ENCODE peak calls at places on chromosomes 1 and 21, in six cellular contexts. One of them, this sample, is unnamed.

GRCh38 chr1:41025979-41026819 is 4.7 kb upstream of the SLFNL1 start:
- DNase-seq in Calu3: no peak
- DNase-seq in tibial nerve: no peak
- DNase-seq in heart left ventricle: no peak
- DNase-seq in astrocyte of the spinal cord: no peak
- DNase-seq in AG04449: no peak
- DNase-seq in this sample: no peak

GRCh38 chr1:50292276-50292675 is 131.0 kb downstream of the DMRTA2 start:
- DNase-seq in Calu3: no peak
- DNase-seq in tibial nerve: no peak
- DNase-seq in heart left ventricle: no peak
- DNase-seq in astrocyte of the spinal cord: no peak
- DNase-seq in AG04449: no peak
- DNase-seq in this sample: no peak

GRCh38 chr1:154871374-154871773 is 1.3 kb upstream of the KCNN3 start:
- DNase-seq in Calu3: peak; percentile 61
- DNase-seq in tibial nerve: no peak
- DNase-seq in heart left ventricle: no peak
- DNase-seq in astrocyte of the spinal cord: no peak
- DNase-seq in AG04449: no peak
- DNase-seq in this sample: no peak

GRCh38 chr1:93446837-93447451 is 974 bp upstream of the FNBP1L start:
- DNase-seq in Calu3: peak; percentile 54
- DNase-seq in tibial nerve: no peak
- DNase-seq in heart left ventricle: no peak
- DNase-seq in astrocyte of the spinal cord: no peak
- DNase-seq in AG04449: no peak
- DNase-seq in this sample: no peak

GRCh38 chr1:107964397-107965111 is 426 bp downstream of the VAV3 start:
- DNase-seq in Calu3: no peak
- DNase-seq in tibial nerve: no peak
- DNase-seq in heart left ventricle: peak; percentile 54
- DNase-seq in astrocyte of the spinal cord: peak; percentile 14
- DNase-seq in AG04449: no peak
- DNase-seq in this sample: no peak

GRCh38 chr1:87976316-87976715 is 647.6 kb downstream of the LMO4 start:
- DNase-seq in Calu3: no peak
- DNase-seq in tibial nerve: no peak
- DNase-seq in heart left ventricle: no peak
- DNase-seq in astrocyte of the spinal cord: no peak
- DNase-seq in AG04449: no peak
- DNase-seq in this sample: no peak

GRCh38 chr21:31108969-31109368 is 70.7 kb upstream of the KRTAP19-8 start:
- DNase-seq in Calu3: no peak
- DNase-seq in tibial nerve: no peak
- DNase-seq in heart left ventricle: no peak
- DNase-seq in astrocyte of the spinal cord: peak; percentile 5
- DNase-seq in AG04449: no peak
- DNase-seq in this sample: no peak

GRCh38 chr1:111223126-111223443 is 4.4 kb upstream of the CHI3L2 start:
- DNase-seq in Calu3: no peak
- DNase-seq in tibial nerve: no peak
- DNase-seq in heart left ventricle: no peak
- DNase-seq in astrocyte of the spinal cord: no peak
- DNase-seq in AG04449: no peak
- DNase-seq in this sample: no peak

GRCh38 chr1:173499729-173500128 is 22.6 kb downstream of the PRDX6 start:
- DNase-seq in Calu3: no peak
- DNase-seq in tibial nerve: no peak
- DNase-seq in heart left ventricle: no peak
- DNase-seq in astrocyte of the spinal cord: no peak
- DNase-seq in AG04449: no peak
- DNase-seq in this sample: no peak

GRCh38 chr1:15358565-15359133 is 51.0 kb upstream of the EFHD2 start:
- DNase-seq in Calu3: no peak
- DNase-seq in tibial nerve: no peak
- DNase-seq in heart left ventricle: no peak
- DNase-seq in astrocyte of the spinal cord: no peak
- DNase-seq in AG04449: no peak
- DNase-seq in this sample: no peak

GRCh38 chr1:201016211-201016651 is 7.3 kb downstream of the KIF21B start:
- DNase-seq in Calu3: no peak
- DNase-seq in tibial nerve: no peak
- DNase-seq in heart left ventricle: peak; percentile 76
- DNase-seq in astrocyte of the spinal cord: peak; percentile 26
- DNase-seq in AG04449: no peak
- DNase-seq in this sample: no peak

GRCh38 chr1:179083031-179083345 is 1.1 kb downstream of the TOR3A start:
- DNase-seq in Calu3: no peak
- DNase-seq in tibial nerve: no peak
- DNase-seq in heart left ventricle: no peak
- DNase-seq in astrocyte of the spinal cord: no peak
- DNase-seq in AG04449: no peak
- DNase-seq in this sample: no peak

GRCh38 chr1:38197566-38197965 is 151.0 kb upstream of the POU3F1 start:
- DNase-seq in Calu3: no peak
- DNase-seq in tibial nerve: no peak
- DNase-seq in heart left ventricle: no peak
- DNase-seq in astrocyte of the spinal cord: no peak
- DNase-seq in AG04449: no peak
- DNase-seq in this sample: no peak

GRCh38 chr1:245605480-245606156 is 450.8 kb downstream of the KIF26B start:
- DNase-seq in Calu3: no peak
- DNase-seq in tibial nerve: no peak
- DNase-seq in heart left ventricle: peak; percentile 56
- DNase-seq in astrocyte of the spinal cord: peak; percentile 93
- DNase-seq in AG04449: peak; percentile 29
- DNase-seq in this sample: no peak

GRCh38 chr1:232841823-232842565 is 36.8 kb downstream of the MAP10 start:
- DNase-seq in Calu3: no peak
- DNase-seq in tibial nerve: no peak
- DNase-seq in heart left ventricle: no peak
- DNase-seq in astrocyte of the spinal cord: no peak
- DNase-seq in AG04449: no peak
- DNase-seq in this sample: no peak

GRCh38 chr1:109218516-109218915 is 4.8 kb downstream of the SARS1 start:
- DNase-seq in Calu3: peak; percentile 24
- DNase-seq in tibial nerve: no peak
- DNase-seq in heart left ventricle: no peak
- DNase-seq in astrocyte of the spinal cord: no peak
- DNase-seq in AG04449: no peak
- DNase-seq in this sample: no peak

GRCh38 chr1:16387201-16388185 is 20.5 kb downstream of the SZRD1 start:
- DNase-seq in Calu3: no peak
- DNase-seq in tibial nerve: no peak
- DNase-seq in heart left ventricle: no peak
- DNase-seq in astrocyte of the spinal cord: peak; percentile 23
- DNase-seq in AG04449: no peak
- DNase-seq in this sample: no peak

GRCh38 chr1:15290382-15290781 is 43.4 kb downstream of the FHAD1 start:
- DNase-seq in Calu3: no peak
- DNase-seq in tibial nerve: no peak
- DNase-seq in heart left ventricle: no peak
- DNase-seq in astrocyte of the spinal cord: peak; percentile 60
- DNase-seq in AG04449: no peak
- DNase-seq in this sample: no peak

GRCh38 chr1:218828125-218828650 is 345.5 kb upstream of the LYPLAL1 start:
- DNase-seq in Calu3: no peak
- DNase-seq in tibial nerve: no peak
- DNase-seq in heart left ventricle: no peak
- DNase-seq in astrocyte of the spinal cord: no peak
- DNase-seq in AG04449: no peak
- DNase-seq in this sample: no peak

GRCh38 chr1:230745071-230745470 is 2.1 kb upstream of the CAPN9 start:
- DNase-seq in Calu3: no peak
- DNase-seq in tibial nerve: no peak
- DNase-seq in heart left ventricle: no peak
- DNase-seq in astrocyte of the spinal cord: no peak
- DNase-seq in AG04449: no peak
- DNase-seq in this sample: no peak

GRCh38 chr1:203996126-203996525 is 76.8 kb upstream of the SOX13 start:
- DNase-seq in Calu3: peak; percentile 7
- DNase-seq in tibial nerve: no peak
- DNase-seq in heart left ventricle: no peak
- DNase-seq in astrocyte of the spinal cord: no peak
- DNase-seq in AG04449: no peak
- DNase-seq in this sample: no peak

GRCh38 chr1:67316180-67316902 is 8.7 kb downstream of the IL12RB2 start:
- DNase-seq in Calu3: no peak
- DNase-seq in tibial nerve: no peak
- DNase-seq in heart left ventricle: no peak
- DNase-seq in astrocyte of the spinal cord: no peak
- DNase-seq in AG04449: no peak
- DNase-seq in this sample: no peak

GRCh38 chr1:16718908-16719533 is 21.3 kb upstream of the RNU1-4 start:
- DNase-seq in Calu3: no peak
- DNase-seq in tibial nerve: no peak
- DNase-seq in heart left ventricle: peak; percentile 73
- DNase-seq in astrocyte of the spinal cord: no peak
- DNase-seq in AG04449: no peak
- DNase-seq in this sample: no peak

GRCh38 chr1:210747890-210748289 is 386.1 kb downstream of the KCNH1 start:
- DNase-seq in Calu3: no peak
- DNase-seq in tibial nerve: no peak
- DNase-seq in heart left ventricle: no peak
- DNase-seq in astrocyte of the spinal cord: no peak
- DNase-seq in AG04449: no peak
- DNase-seq in this sample: no peak

DNA sequence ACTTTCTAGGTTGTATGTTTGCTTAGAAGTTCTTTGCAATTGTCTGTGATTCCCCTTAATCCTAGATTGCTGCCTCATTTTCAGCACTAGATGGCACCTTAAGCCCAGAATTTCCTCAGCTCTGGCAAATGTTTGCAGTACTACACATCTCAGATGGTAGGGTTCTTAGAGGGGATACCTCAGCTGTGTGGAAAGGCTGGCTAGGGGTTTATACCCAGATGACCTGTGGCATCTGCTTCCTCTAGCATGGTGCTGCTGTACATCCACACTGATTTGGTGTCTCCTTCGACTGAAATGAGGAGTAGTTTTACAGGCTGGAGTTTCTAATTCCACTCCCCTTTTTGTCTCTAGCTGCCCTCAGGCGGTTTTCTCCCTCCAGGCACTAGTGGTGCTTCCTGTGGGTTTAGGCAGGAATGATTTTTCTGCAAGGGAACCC is 23.5 kb downstream of the ASB17 start:
- DNase-seq in Calu3: peak; percentile 39
- DNase-seq in tibial nerve: no peak
- DNase-seq in heart left ventricle: no peak
- DNase-seq in astrocyte of the spinal cord: peak; percentile 39
- DNase-seq in AG04449: peak; percentile 1
- DNase-seq in this sample: no peak
- TF ChIP-seq CTCF in Calu3: peak; percentile 23
- TF ChIP-seq CTCF in tibial nerve: no peak
- TF ChIP-seq CTCF in heart left ventricle: no peak
- TF ChIP-seq CTCF in astrocyte of the spinal cord: peak; percentile 52
- TF ChIP-seq CTCF in AG04449: peak; percentile 32
- TF ChIP-seq CTCF in this sample: no peak

GRCh38 chr1:37096523-37096922 is 62.2 kb upstream of the GRIK3 start:
- DNase-seq in Calu3: no peak
- DNase-seq in tibial nerve: no peak
- DNase-seq in heart left ventricle: no peak
- DNase-seq in astrocyte of the spinal cord: no peak
- DNase-seq in AG04449: no peak
- DNase-seq in this sample: no peak
- TF ChIP-seq CTCF in Calu3: no peak
- TF ChIP-seq CTCF in tibial nerve: no peak
- TF ChIP-seq CTCF in heart left ventricle: no peak
- TF ChIP-seq CTCF in astrocyte of the spinal cord: peak; percentile 2
- TF ChIP-seq CTCF in AG04449: no peak
- TF ChIP-seq CTCF in this sample: no peak

GRCh38 chr1:19824541-19824940 is 9.5 kb upstream of the RNF186 start:
- DNase-seq in Calu3: no peak
- DNase-seq in tibial nerve: no peak
- DNase-seq in heart left ventricle: no peak
- DNase-seq in astrocyte of the spinal cord: no peak
- DNase-seq in AG04449: no peak
- DNase-seq in this sample: no peak

GRCh38 chr1:19828546-19828945 is 13.5 kb upstream of the RNF186 start:
- DNase-seq in Calu3: no peak
- DNase-seq in tibial nerve: no peak
- DNase-seq in heart left ventricle: no peak
- DNase-seq in astrocyte of the spinal cord: no peak
- DNase-seq in AG04449: no peak
- DNase-seq in this sample: no peak

GRCh38 chr1:19819701-19820100 is 4.6 kb upstream of the RNF186 start:
- DNase-seq in Calu3: no peak
- DNase-seq in tibial nerve: no peak
- DNase-seq in heart left ventricle: no peak
- DNase-seq in astrocyte of the spinal cord: no peak
- DNase-seq in AG04449: no peak
- DNase-seq in this sample: no peak

GRCh38 chr1:19825298-19825697 is 10.2 kb upstream of the RNF186 start:
- DNase-seq in Calu3: no peak
- DNase-seq in tibial nerve: no peak
- DNase-seq in heart left ventricle: no peak
- DNase-seq in astrocyte of the spinal cord: no peak
- DNase-seq in AG04449: no peak
- DNase-seq in this sample: no peak
- TF ChIP-seq CTCF in Calu3: no peak
- TF ChIP-seq CTCF in tibial nerve: no peak
- TF ChIP-seq CTCF in heart left ventricle: no peak
- TF ChIP-seq CTCF in astrocyte of the spinal cord: no peak
- TF ChIP-seq CTCF in AG04449: no peak
- TF ChIP-seq CTCF in this sample: no peak

GRCh38 chr1:182677393-182678098 is 6.8 kb downstream of the RGS8 start:
- DNase-seq in Calu3: no peak
- DNase-seq in tibial nerve: no peak
- DNase-seq in heart left ventricle: no peak
- DNase-seq in astrocyte of the spinal cord: no peak
- DNase-seq in AG04449: no peak
- DNase-seq in this sample: no peak

GRCh38 chr1:182674346-182675246 is 9.8 kb downstream of the RGS8 start:
- DNase-seq in Calu3: no peak
- DNase-seq in tibial nerve: no peak
- DNase-seq in heart left ventricle: no peak
- DNase-seq in astrocyte of the spinal cord: peak; percentile 14
- DNase-seq in AG04449: no peak
- DNase-seq in this sample: peak; percentile 42

GRCh38 chr1:182672487-182672836 is 11.9 kb downstream of the RGS8 start:
- DNase-seq in Calu3: no peak
- DNase-seq in tibial nerve: no peak
- DNase-seq in heart left ventricle: no peak
- DNase-seq in astrocyte of the spinal cord: no peak
- DNase-seq in AG04449: no peak
- DNase-seq in this sample: no peak

GRCh38 chr1:182679684-182680083 is 4.7 kb downstream of the RGS8 start:
- DNase-seq in Calu3: no peak
- DNase-seq in tibial nerve: no peak
- DNase-seq in heart left ventricle: no peak
- DNase-seq in astrocyte of the spinal cord: no peak
- DNase-seq in AG04449: no peak
- DNase-seq in this sample: no peak

DNA sequence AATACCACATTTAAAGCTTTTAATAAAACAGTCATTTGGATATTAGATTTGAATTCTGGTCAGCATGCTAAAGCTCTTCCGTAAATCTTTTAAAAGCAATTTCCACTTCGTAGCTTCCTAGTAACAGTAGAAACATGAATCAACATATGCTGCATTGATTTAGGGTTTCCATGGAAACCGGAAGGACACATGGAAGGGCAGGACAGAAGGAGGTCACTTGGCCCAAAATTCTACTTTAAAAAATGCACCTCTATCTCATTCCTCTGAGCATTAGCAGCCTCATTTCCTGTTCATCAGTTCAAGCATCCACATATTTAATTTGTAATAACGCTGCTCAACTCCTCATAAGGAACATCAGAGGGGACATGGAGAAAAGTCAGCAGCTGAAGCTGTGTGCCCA is 8.1 kb downstream of the RGS8 start:
- DNase-seq in Calu3: no peak
- DNase-seq in tibial nerve: no peak
- DNase-seq in heart left ventricle: no peak
- DNase-seq in astrocyte of the spinal cord: no peak
- DNase-seq in AG04449: no peak
- DNase-seq in this sample: no peak
- TF ChIP-seq CTCF in Calu3: no peak
- TF ChIP-seq CTCF in tibial nerve: no peak
- TF ChIP-seq CTCF in heart left ventricle: no peak
- TF ChIP-seq CTCF in astrocyte of the spinal cord: no peak
- TF ChIP-seq CTCF in AG04449: no peak
- TF ChIP-seq CTCF in this sample: no peak